ENCODE peak calls at places on chromosomes 5 and 9, in five cellular contexts. J is neural crest cell; C is stimulated activated CD4-positive, alpha-beta T cell treated with anti-CD3 and anti-CD28 coated beads, Interleukin-2, amount 100 ng/mL, for 24 hours; E is HTR-8/SVneo; Q is activated CD4-positive, alpha-beta T cell treated with anti-CD3 and anti-CD28 coated beads for 48 hours. Y is an unnamed sample.

GRCh38 chr9:114616684-114617520 is 5.8 kb downstream of the TMEM268 start:
- DNase-seq in C (no peak), Q (peak), J (no peak), E (no peak), Y (no peak)

GRCh38 chr5:114544561-114544960 is 182.7 kb downstream of the KCNN2 start:
- DNase-seq in J (no peak), Q (no peak), C (no peak), E (no peak), Y (no peak)

GRCh38 chr9:61665330-61665751 is 475.5 kb downstream of the SPATA31A7 start:
- DNase-seq in Q (no peak), J (no peak), E (no peak), C (no peak), Y (peak)

GRCh38 chr9:98195671-98196070 is 3.2 kb upstream of the CORO2A start:
- DNase-seq in C (no peak), Q (no peak), J (no peak), E (no peak), Y (no peak)

GRCh38 chr5:57915536-57915935 is 432.9 kb upstream of the ACTBL2 start:
- DNase-seq in J (no peak), E (no peak), C (no peak), Q (no peak), Y (no peak)

GRCh38 chr9:127754761-127755557 is 19.9 kb upstream of the TOR2A start:
- DNase-seq in Q (no peak), J (peak), C (no peak), E (no peak), Y (no peak)

GRCh38 chr9:107242073-107243063 is 40.7 kb upstream of the RAD23B start:
- DNase-seq in C (no peak), J (no peak), E (no peak), Q (peak), Y (peak)

GRCh38 chr9:133657120-133657661 is 21.0 kb downstream of the DBH start:
- DNase-seq in E (no peak), Q (no peak), C (no peak), J (no peak), Y (no peak)

GRCh38 chr9:89410709-89411111 is 87.2 kb downstream of the SEMA4D start:
- DNase-seq in E (no peak), Q (peak), C (peak), J (no peak), Y (peak)

GRCh38 chr5:126499742-126500396 is 76.7 kb downstream of the GRAMD2B start:
- DNase-seq in J (no peak), C (no peak), E (no peak), Q (peak), Y (peak)

GRCh38 chr5:150548123-150548522 is 40.2 kb downstream of the NDST1 start:
- DNase-seq in J (no peak), E (no peak), Q (no peak), C (no peak), Y (no peak)

GRCh38 chr5:74483001-74483400 is 157.5 kb downstream of the ENC1 start:
- DNase-seq in Q (no peak), C (no peak), J (no peak), E (no peak), Y (no peak)

GRCh38 chr5:66769839-66770617 is 173.8 kb downstream of the MAST4 start:
- DNase-seq in C (no peak), E (peak), Q (no peak), J (no peak), Y (no peak)

GRCh38 chr5:142334548-142334947 is 9.7 kb upstream of the SPRY4 start:
- DNase-seq in E (no peak), J (no peak), Q (no peak), C (no peak), Y (no peak)

GRCh38 chr9:1411826-1412225 is 361.7 kb downstream of the DMRT2 start:
- DNase-seq in Q (no peak), E (no peak), C (no peak), J (no peak), Y (no peak)

GRCh38 chr9:91241909-91242308 is 119.8 kb downstream of the AUH start:
- DNase-seq in J (no peak), C (no peak), Q (no peak), E (no peak), Y (no peak)

GRCh38 chr5:128237000-128237399 is 153.4 kb downstream of the SLC12A2 start:
- DNase-seq in E (no peak), C (no peak), J (no peak), Q (no peak), Y (no peak)

GRCh38 chr9:129111762-129112151 is 542 bp downstream of the PTPA start:
- DNase-seq in C (peak), Q (peak), E (peak), J (no peak), Y (peak)

GRCh38 chr9:79581794-79582193 is 10.0 kb downstream of the TLE4 start:
- DNase-seq in Q (peak), E (no peak), C (peak), J (no peak), Y (peak)

GRCh38 chr5:102765350-102765749 is 10.2 kb downstream of the PAM start:
- DNase-seq in E (no peak), J (no peak), Q (no peak), C (no peak), Y (no peak)

GRCh38 chr5:172451771-172452197 is 2.5 kb downstream of the SH3PXD2B start:
- DNase-seq in C (no peak), Q (peak), J (no peak), E (peak), Y (peak)

GRCh38 chr5:132962429-132962928 is 955 bp downstream of the AFF4 start:
- DNase-seq in J (peak), Q (peak), C (no peak), E (peak), Y (peak)

GRCh38 chr5:133528841-133529240 is 83.5 kb downstream of the FSTL4 start:
- DNase-seq in E (no peak), C (no peak), Q (no peak), J (no peak), Y (no peak)

GRCh38 chr5:175872287-175873089 is 1.1 kb downstream of the CPLX2 start:
- DNase-seq in E (no peak), J (no peak), Q (no peak), C (no peak), Y (no peak)

GRCh38 chr5:45385321-45386058 is 310.7 kb downstream of the HCN1 start:
- DNase-seq in J (no peak), C (no peak), E (peak), Q (no peak), Y (no peak)

GRCh38 chr9:34190996-34191892 is 12.4 kb downstream of the UBAP1 start:
- DNase-seq in E (no peak), C (no peak), J (no peak), Q (no peak), Y (no peak)

GRCh38 chr5:127012933-127013332 is 17.4 kb downstream of the MARCHF3 start:
- DNase-seq in C (no peak), J (no peak), E (no peak), Q (no peak), Y (no peak)

GRCh38 chr9:132575005-132575609 is 7.3 kb upstream of the BARHL1 start:
- DNase-seq in Q (peak), E (peak), C (peak), J (peak), Y (peak)

GRCh38 chr9:76353280-76353679 is 40.9 kb downstream of the RFK start:
- DNase-seq in J (no peak), Q (no peak), E (no peak), C (no peak), Y (no peak)

GRCh38 chr9:91705386-91705785 is 244.6 kb downstream of the ROR2 start:
- DNase-seq in J (no peak), E (no peak), Q (no peak), C (no peak), Y (no peak)

GRCh38 chr5:78758169-78758839 is 109.7 kb upstream of the LHFPL2 start:
- DNase-seq in E (no peak), C (no peak), J (no peak), Q (no peak), Y (no peak)

GRCh38 chr5:141608557-141608956 is 10.2 kb downstream of the DIAPH1 start:
- DNase-seq in E (no peak), J (no peak), C (no peak), Q (no peak), Y (no peak)